ENCODE peak calls at places on chromosomes 16 and 17, in ten cellular contexts. One of them, this sample, is unnamed.

GRCh38 chr16:50311891-50312501 is 45.6 kb downstream of the ADCY7 start:
- DNase-seq in dorsolateral prefrontal cortex: no peak
- DNase-seq in psoas muscle: peak; percentile 23
- DNase-seq in fibroblast of lung: no peak
- DNase-seq in DND-41: no peak
- DNase-seq in Panc1: no peak
- DNase-seq in chondrocyte: peak; percentile 59
- DNase-seq in kidney epithelial cell: no peak
- DNase-seq in cardiac muscle cell: peak; percentile 46
- DNase-seq in fibroblast of mammary gland: no peak
- DNase-seq in this sample: no peak

GRCh38 chr17:43856141-43856540 is 9.2 kb downstream of the CD300LG start:
- DNase-seq in dorsolateral prefrontal cortex: no peak
- DNase-seq in psoas muscle: no peak
- DNase-seq in fibroblast of lung: no peak
- DNase-seq in DND-41: no peak
- DNase-seq in Panc1: no peak
- DNase-seq in chondrocyte: no peak
- DNase-seq in kidney epithelial cell: no peak
- DNase-seq in cardiac muscle cell: no peak
- DNase-seq in fibroblast of mammary gland: no peak
- DNase-seq in this sample: no peak

GRCh38 chr17:40602445-40603443 is 37.5 kb upstream of the CCR7 start:
- DNase-seq in dorsolateral prefrontal cortex: no peak
- DNase-seq in psoas muscle: no peak
- DNase-seq in fibroblast of lung: no peak
- DNase-seq in DND-41: no peak
- DNase-seq in Panc1: no peak
- DNase-seq in chondrocyte: no peak
- DNase-seq in kidney epithelial cell: no peak
- DNase-seq in cardiac muscle cell: peak; percentile 51
- DNase-seq in fibroblast of mammary gland: no peak
- DNase-seq in this sample: no peak

GRCh38 chr16:1152651-1153259 is at the start of gene CACNA1H:
- DNase-seq in dorsolateral prefrontal cortex: no peak
- DNase-seq in psoas muscle: no peak
- DNase-seq in fibroblast of lung: no peak
- DNase-seq in DND-41: no peak
- DNase-seq in Panc1: no peak
- DNase-seq in chondrocyte: no peak
- DNase-seq in kidney epithelial cell: no peak
- DNase-seq in cardiac muscle cell: peak; percentile 73
- DNase-seq in fibroblast of mammary gland: no peak
- DNase-seq in this sample: no peak

GRCh38 chr17:76262732-76263344 is 2.3 kb upstream of the UBALD2 start:
- DNase-seq in dorsolateral prefrontal cortex: no peak
- DNase-seq in psoas muscle: peak; percentile 67
- DNase-seq in fibroblast of lung: no peak
- DNase-seq in DND-41: no peak
- DNase-seq in Panc1: no peak
- DNase-seq in chondrocyte: no peak
- DNase-seq in kidney epithelial cell: no peak
- DNase-seq in cardiac muscle cell: no peak
- DNase-seq in fibroblast of mammary gland: no peak
- DNase-seq in this sample: no peak

GRCh38 chr16:56634715-56635440 is 2.4 kb downstream of the MT1M start:
- DNase-seq in dorsolateral prefrontal cortex: no peak
- DNase-seq in psoas muscle: no peak
- DNase-seq in fibroblast of lung: no peak
- DNase-seq in DND-41: no peak
- DNase-seq in Panc1: no peak
- DNase-seq in chondrocyte: no peak
- DNase-seq in kidney epithelial cell: no peak
- DNase-seq in cardiac muscle cell: no peak
- DNase-seq in fibroblast of mammary gland: no peak
- DNase-seq in this sample: no peak

GRCh38 chr17:39835038-39835786 is 28.9 kb downstream of the IKZF3 start:
- DNase-seq in dorsolateral prefrontal cortex: no peak
- DNase-seq in psoas muscle: no peak
- DNase-seq in fibroblast of lung: no peak
- DNase-seq in DND-41: no peak
- DNase-seq in Panc1: no peak
- DNase-seq in chondrocyte: no peak
- DNase-seq in kidney epithelial cell: no peak
- DNase-seq in cardiac muscle cell: no peak
- DNase-seq in fibroblast of mammary gland: no peak
- DNase-seq in this sample: no peak

GRCh38 chr17:63433746-63434591 is 12.1 kb downstream of the CYB561 start:
- DNase-seq in dorsolateral prefrontal cortex: no peak
- DNase-seq in psoas muscle: peak; percentile 91
- DNase-seq in fibroblast of lung: peak; percentile 88
- DNase-seq in DND-41: peak; percentile 77
- DNase-seq in Panc1: no peak
- DNase-seq in chondrocyte: peak; percentile 87
- DNase-seq in kidney epithelial cell: no peak
- DNase-seq in cardiac muscle cell: no peak
- DNase-seq in fibroblast of mammary gland: peak; percentile 98
- DNase-seq in this sample: no peak

GRCh38 chr17:7380321-7380720 is 568 bp upstream of the TNK1 start:
- DNase-seq in dorsolateral prefrontal cortex: no peak
- DNase-seq in psoas muscle: peak; percentile 83
- DNase-seq in fibroblast of lung: peak; percentile 37
- DNase-seq in DND-41: no peak
- DNase-seq in Panc1: no peak
- DNase-seq in chondrocyte: no peak
- DNase-seq in kidney epithelial cell: no peak
- DNase-seq in cardiac muscle cell: no peak
- DNase-seq in fibroblast of mammary gland: no peak
- DNase-seq in this sample: no peak

GRCh38 chr17:55219939-55220338 is 44.8 kb upstream of the HLF start:
- DNase-seq in dorsolateral prefrontal cortex: no peak
- DNase-seq in psoas muscle: no peak
- DNase-seq in fibroblast of lung: peak; percentile 36
- DNase-seq in DND-41: no peak
- DNase-seq in Panc1: no peak
- DNase-seq in chondrocyte: no peak
- DNase-seq in kidney epithelial cell: no peak
- DNase-seq in cardiac muscle cell: no peak
- DNase-seq in fibroblast of mammary gland: peak; percentile 14
- DNase-seq in this sample: no peak

GRCh38 chr17:5837055-5837491 is 233.1 kb upstream of the WSCD1 start:
- DNase-seq in dorsolateral prefrontal cortex: no peak
- DNase-seq in psoas muscle: no peak
- DNase-seq in fibroblast of lung: no peak
- DNase-seq in DND-41: no peak
- DNase-seq in Panc1: peak; percentile 94
- DNase-seq in chondrocyte: no peak
- DNase-seq in kidney epithelial cell: peak; percentile 77
- DNase-seq in cardiac muscle cell: no peak
- DNase-seq in fibroblast of mammary gland: peak; percentile 53
- DNase-seq in this sample: no peak

GRCh38 chr16:9061358-9061813 is 30.1 kb upstream of the HAPSTR1 start:
- DNase-seq in dorsolateral prefrontal cortex: peak; percentile 52
- DNase-seq in psoas muscle: peak; percentile 62
- DNase-seq in fibroblast of lung: peak; percentile 89
- DNase-seq in DND-41: no peak
- DNase-seq in Panc1: no peak
- DNase-seq in chondrocyte: no peak
- DNase-seq in kidney epithelial cell: no peak
- DNase-seq in cardiac muscle cell: peak; percentile 39
- DNase-seq in fibroblast of mammary gland: peak; percentile 61
- DNase-seq in this sample: peak; percentile 51

GRCh38 chr16:53502331-53503269 is at the start of gene AKTIP:
- DNase-seq in dorsolateral prefrontal cortex: no peak
- DNase-seq in psoas muscle: peak; percentile 68
- DNase-seq in fibroblast of lung: peak; percentile 39
- DNase-seq in DND-41: peak; percentile 25
- DNase-seq in Panc1: no peak
- DNase-seq in chondrocyte: no peak
- DNase-seq in kidney epithelial cell: no peak
- DNase-seq in cardiac muscle cell: peak; percentile 35
- DNase-seq in fibroblast of mammary gland: peak; percentile 35
- DNase-seq in this sample: no peak

GRCh38 chr16:72891291-72892227 is 156.4 kb downstream of the ZFHX3 start:
- DNase-seq in dorsolateral prefrontal cortex: no peak
- DNase-seq in psoas muscle: peak; percentile 75
- DNase-seq in fibroblast of lung: no peak
- DNase-seq in DND-41: no peak
- DNase-seq in Panc1: no peak
- DNase-seq in chondrocyte: no peak
- DNase-seq in kidney epithelial cell: no peak
- DNase-seq in cardiac muscle cell: no peak
- DNase-seq in fibroblast of mammary gland: no peak
- DNase-seq in this sample: no peak

GRCh38 chr16:30526137-30526822 is at the start of gene ZNF768:
- DNase-seq in dorsolateral prefrontal cortex: no peak
- DNase-seq in psoas muscle: peak; percentile 69
- DNase-seq in fibroblast of lung: peak; percentile 9
- DNase-seq in DND-41: peak; percentile 26
- DNase-seq in Panc1: no peak
- DNase-seq in chondrocyte: no peak
- DNase-seq in kidney epithelial cell: no peak
- DNase-seq in cardiac muscle cell: peak; percentile 87
- DNase-seq in fibroblast of mammary gland: peak; percentile 7
- DNase-seq in this sample: no peak

GRCh38 chr17:7220593-7221280 is 999 bp downstream of the ACADVL start:
- DNase-seq in dorsolateral prefrontal cortex: peak; percentile 72
- DNase-seq in psoas muscle: peak; percentile 78
- DNase-seq in fibroblast of lung: peak; percentile 67
- DNase-seq in DND-41: peak; percentile 63
- DNase-seq in Panc1: no peak
- DNase-seq in chondrocyte: no peak
- DNase-seq in kidney epithelial cell: no peak
- DNase-seq in cardiac muscle cell: peak; percentile 37
- DNase-seq in fibroblast of mammary gland: peak; percentile 67
- DNase-seq in this sample: no peak

GRCh38 chr17:33049781-33050414 is 58.3 kb downstream of the SPACA3 start:
- DNase-seq in dorsolateral prefrontal cortex: no peak
- DNase-seq in psoas muscle: no peak
- DNase-seq in fibroblast of lung: peak; percentile 57
- DNase-seq in DND-41: peak; percentile 51
- DNase-seq in Panc1: peak; percentile 62
- DNase-seq in chondrocyte: no peak
- DNase-seq in kidney epithelial cell: no peak
- DNase-seq in cardiac muscle cell: peak; percentile 62
- DNase-seq in fibroblast of mammary gland: peak; percentile 55
- DNase-seq in this sample: no peak

GRCh38 chr17:15657868-15658775 is 26.0 kb downstream of the TRIM16 start:
- DNase-seq in dorsolateral prefrontal cortex: no peak
- DNase-seq in psoas muscle: no peak
- DNase-seq in fibroblast of lung: no peak
- DNase-seq in DND-41: no peak
- DNase-seq in Panc1: no peak
- DNase-seq in chondrocyte: no peak
- DNase-seq in kidney epithelial cell: no peak
- DNase-seq in cardiac muscle cell: no peak
- DNase-seq in fibroblast of mammary gland: no peak
- DNase-seq in this sample: no peak

GRCh38 chr16:80527297-80527696 is 13.5 kb upstream of the DYNLRB2 start:
- DNase-seq in dorsolateral prefrontal cortex: no peak
- DNase-seq in psoas muscle: no peak
- DNase-seq in fibroblast of lung: peak; percentile 6
- DNase-seq in DND-41: peak; percentile 17
- DNase-seq in Panc1: no peak
- DNase-seq in chondrocyte: no peak
- DNase-seq in kidney epithelial cell: no peak
- DNase-seq in cardiac muscle cell: peak; percentile 9
- DNase-seq in fibroblast of mammary gland: peak; percentile 26
- DNase-seq in this sample: peak; percentile 58
- TF ChIP-seq CTCF in dorsolateral prefrontal cortex: peak; percentile 19
- TF ChIP-seq CTCF in psoas muscle: no peak
- TF ChIP-seq CTCF in fibroblast of lung: peak; percentile 37
- TF ChIP-seq CTCF in DND-41: peak; percentile 63
- TF ChIP-seq CTCF in Panc1: peak; percentile 34
- TF ChIP-seq CTCF in chondrocyte: peak; percentile 31
- TF ChIP-seq CTCF in kidney epithelial cell: peak; percentile 60
- TF ChIP-seq CTCF in cardiac muscle cell: peak; percentile 41
- TF ChIP-seq CTCF in fibroblast of mammary gland: peak; percentile 55
- TF ChIP-seq CTCF in this sample: peak; percentile 57

GRCh38 chr17:46922804-46923635 is at the start of gene GOSR2:
- DNase-seq in dorsolateral prefrontal cortex: peak; percentile 83
- DNase-seq in psoas muscle: peak; percentile 96
- DNase-seq in fibroblast of lung: peak; percentile 91
- DNase-seq in DND-41: peak; percentile 91
- DNase-seq in Panc1: peak; percentile 77
- DNase-seq in chondrocyte: peak; percentile 96
- DNase-seq in kidney epithelial cell: peak; percentile 60
- DNase-seq in cardiac muscle cell: peak; percentile 90
- DNase-seq in fibroblast of mammary gland: peak; percentile 82
- DNase-seq in this sample: peak; percentile 87
- TF ChIP-seq CTCF in dorsolateral prefrontal cortex: no peak
- TF ChIP-seq CTCF in psoas muscle: no peak
- TF ChIP-seq CTCF in fibroblast of lung: no peak
- TF ChIP-seq CTCF in DND-41: no peak
- TF ChIP-seq CTCF in Panc1: no peak
- TF ChIP-seq CTCF in chondrocyte: no peak
- TF ChIP-seq CTCF in kidney epithelial cell: no peak
- TF ChIP-seq CTCF in cardiac muscle cell: no peak
- TF ChIP-seq CTCF in fibroblast of mammary gland: no peak
- TF ChIP-seq CTCF in this sample: no peak

DNA sequence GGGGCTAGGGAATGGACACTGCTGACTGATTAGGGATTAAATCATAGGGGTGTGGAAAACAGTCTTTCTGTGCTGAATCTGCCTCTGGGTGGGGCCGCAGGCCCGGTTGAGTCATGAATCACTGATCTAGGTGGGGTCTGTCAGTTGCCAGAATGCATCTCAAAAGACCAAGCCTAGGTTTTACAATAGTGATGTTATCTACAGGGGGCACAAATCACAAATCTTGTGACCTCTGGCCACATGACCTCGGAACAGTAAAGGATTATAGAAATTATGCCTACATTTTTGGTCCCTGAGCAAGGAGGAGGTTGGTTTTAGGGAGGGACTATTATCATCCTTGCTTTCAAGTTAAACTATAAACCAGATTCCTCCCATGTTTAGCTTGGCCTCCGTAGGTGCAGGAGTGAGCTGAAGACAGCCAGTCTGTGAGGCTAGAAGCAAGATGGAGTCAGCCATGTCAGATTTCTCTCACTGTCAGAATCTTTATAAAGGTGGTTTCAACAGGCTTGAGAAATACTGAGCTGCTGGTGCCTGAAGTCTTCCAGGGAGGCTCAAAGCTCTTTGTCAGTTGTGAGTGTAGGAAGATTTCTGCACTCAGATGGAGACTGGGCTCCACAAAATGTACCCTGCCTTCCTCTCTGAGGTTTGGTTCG is 12.9 kb downstream of the GNGT2 start:
- DNase-seq in dorsolateral prefrontal cortex: no peak
- DNase-seq in psoas muscle: no peak
- DNase-seq in fibroblast of lung: no peak
- DNase-seq in DND-41: no peak
- DNase-seq in Panc1: no peak
- DNase-seq in chondrocyte: no peak
- DNase-seq in kidney epithelial cell: no peak
- DNase-seq in cardiac muscle cell: no peak
- DNase-seq in fibroblast of mammary gland: no peak
- DNase-seq in this sample: no peak
- TF ChIP-seq CTCF in dorsolateral prefrontal cortex: no peak
- TF ChIP-seq CTCF in psoas muscle: no peak
- TF ChIP-seq CTCF in fibroblast of lung: no peak
- TF ChIP-seq CTCF in DND-41: no peak
- TF ChIP-seq CTCF in Panc1: no peak
- TF ChIP-seq CTCF in chondrocyte: no peak
- TF ChIP-seq CTCF in kidney epithelial cell: no peak
- TF ChIP-seq CTCF in cardiac muscle cell: no peak
- TF ChIP-seq CTCF in fibroblast of mammary gland: no peak
- TF ChIP-seq CTCF in this sample: no peak

GRCh38 chr17:8619294-8619693 is 11.2 kb downstream of the MYH10 start:
- DNase-seq in dorsolateral prefrontal cortex: no peak
- DNase-seq in psoas muscle: no peak
- DNase-seq in fibroblast of lung: no peak
- DNase-seq in DND-41: no peak
- DNase-seq in Panc1: no peak
- DNase-seq in chondrocyte: no peak
- DNase-seq in kidney epithelial cell: no peak
- DNase-seq in cardiac muscle cell: no peak
- DNase-seq in fibroblast of mammary gland: no peak
- DNase-seq in this sample: no peak
- TF ChIP-seq CTCF in dorsolateral prefrontal cortex: no peak
- TF ChIP-seq CTCF in psoas muscle: no peak
- TF ChIP-seq CTCF in fibroblast of lung: no peak
- TF ChIP-seq CTCF in DND-41: no peak
- TF ChIP-seq CTCF in Panc1: no peak
- TF ChIP-seq CTCF in chondrocyte: no peak
- TF ChIP-seq CTCF in kidney epithelial cell: no peak
- TF ChIP-seq CTCF in cardiac muscle cell: no peak
- TF ChIP-seq CTCF in fibroblast of mammary gland: no peak
- TF ChIP-seq CTCF in this sample: no peak

This sample was measured in CD14-positive monocyte.